ENCODE peak calls at places on chromosomes 11 and 22, in six cellular contexts. One of them, this sample, is unnamed.

GRCh38 chr11:114288139-114288538 is 8.1 kb upstream of the NNMT start:
- DNase-seq in mesenchymal stem cell: no peak
- DNase-seq in mesendoderm: no peak
- DNase-seq in H1: no peak
- DNase-seq in neuronal stem cell: no peak
- DNase-seq in IMR-90: no peak
- DNase-seq in this sample: no peak

GRCh38 chr11:26753738-26754504 is 32.1 kb upstream of the SLC5A12 start:
- DNase-seq in neuronal stem cell: peak
- DNase-seq in H1: no peak
- DNase-seq in mesendoderm: peak
- DNase-seq in mesenchymal stem cell: peak
- DNase-seq in IMR-90: peak
- DNase-seq in this sample: peak

GRCh38 chr22:48068323-48068722 is 1305.9 kb downstream of the TBC1D22A start:
- DNase-seq in mesendoderm: no peak
- DNase-seq in H1: no peak
- DNase-seq in mesenchymal stem cell: no peak
- DNase-seq in neuronal stem cell: no peak
- DNase-seq in IMR-90: no peak
- DNase-seq in this sample: no peak

GRCh38 chr22:50699001-50699753 is 26.6 kb downstream of the SHANK3 start:
- DNase-seq in mesendoderm: no peak
- DNase-seq in IMR-90: no peak
- DNase-seq in mesenchymal stem cell: no peak
- DNase-seq in neuronal stem cell: no peak
- DNase-seq in H1: no peak
- DNase-seq in this sample: no peak

GRCh38 chr11:78268516-78269410 is 80.0 kb downstream of the USP35 start:
- DNase-seq in IMR-90: peak
- DNase-seq in H1: no peak
- DNase-seq in mesendoderm: no peak
- DNase-seq in mesenchymal stem cell: no peak
- DNase-seq in neuronal stem cell: no peak
- DNase-seq in this sample: no peak

GRCh38 chr11:11843233-11843632 is 1.5 kb downstream of the USP47 start:
- DNase-seq in IMR-90: peak
- DNase-seq in H1: no peak
- DNase-seq in mesendoderm: no peak
- DNase-seq in neuronal stem cell: no peak
- DNase-seq in mesenchymal stem cell: peak
- DNase-seq in this sample: no peak

GRCh38 chr22:20625270-20625669 is 117.9 kb downstream of the MED15 start:
- DNase-seq in mesendoderm: no peak
- DNase-seq in mesenchymal stem cell: no peak
- DNase-seq in IMR-90: no peak
- DNase-seq in neuronal stem cell: no peak
- DNase-seq in H1: no peak
- DNase-seq in this sample: no peak

GRCh38 chr22:35781898-35782297 is 64.2 kb downstream of the APOL5 start:
- DNase-seq in neuronal stem cell: no peak
- DNase-seq in mesenchymal stem cell: no peak
- DNase-seq in IMR-90: no peak
- DNase-seq in mesendoderm: no peak
- DNase-seq in H1: no peak
- DNase-seq in this sample: no peak

GRCh38 chr11:117378966-117379865 is 51.6 kb downstream of the CEP164 start:
- DNase-seq in neuronal stem cell: no peak
- DNase-seq in H1: no peak
- DNase-seq in IMR-90: no peak
- DNase-seq in mesendoderm: no peak
- DNase-seq in mesenchymal stem cell: no peak
- DNase-seq in this sample: no peak

GRCh38 chr11:116353517-116353916 is 419.3 kb downstream of the BUD13 start:
- DNase-seq in H1: no peak
- DNase-seq in mesenchymal stem cell: no peak
- DNase-seq in neuronal stem cell: no peak
- DNase-seq in IMR-90: no peak
- DNase-seq in mesendoderm: no peak
- DNase-seq in this sample: no peak

GRCh38 chr11:110712643-110713468 is 619 bp upstream of the ARHGAP20 start:
- DNase-seq in mesendoderm: peak
- DNase-seq in mesenchymal stem cell: peak
- DNase-seq in neuronal stem cell: peak
- DNase-seq in H1: no peak
- DNase-seq in IMR-90: peak
- DNase-seq in this sample: peak

GRCh38 chr22:19524170-19525115 is at the start of gene CLDN5:
- DNase-seq in mesendoderm: peak
- DNase-seq in IMR-90: no peak
- DNase-seq in neuronal stem cell: peak
- DNase-seq in mesenchymal stem cell: peak
- DNase-seq in H1: peak
- DNase-seq in this sample: peak

GRCh38 chr11:26805001-26805400 is 83.1 kb upstream of the SLC5A12 start:
- DNase-seq in H1: no peak
- DNase-seq in mesendoderm: peak
- DNase-seq in mesenchymal stem cell: peak
- DNase-seq in IMR-90: no peak
- DNase-seq in neuronal stem cell: no peak
- DNase-seq in this sample: no peak

GRCh38 chr22:36106910-36107309 is 53.6 kb downstream of the APOL3 start:
- DNase-seq in H1: no peak
- DNase-seq in mesenchymal stem cell: no peak
- DNase-seq in mesendoderm: no peak
- DNase-seq in neuronal stem cell: no peak
- DNase-seq in IMR-90: no peak
- DNase-seq in this sample: no peak

GRCh38 chr11:32391965-32392553 is 43.3 kb downstream of the WT1 start:
- DNase-seq in mesendoderm: no peak
- DNase-seq in H1: no peak
- DNase-seq in neuronal stem cell: no peak
- DNase-seq in IMR-90: peak
- DNase-seq in mesenchymal stem cell: peak
- DNase-seq in this sample: no peak

GRCh38 chr22:26906464-26906863 is 249.1 kb downstream of the MIAT start:
- DNase-seq in mesendoderm: no peak
- DNase-seq in neuronal stem cell: no peak
- DNase-seq in H1: no peak
- DNase-seq in mesenchymal stem cell: no peak
- DNase-seq in IMR-90: no peak
- DNase-seq in this sample: no peak

GRCh38 chr22:22110548-22111266 is 128.1 kb upstream of the TOP3B start:
- DNase-seq in neuronal stem cell: peak
- DNase-seq in H1: peak
- DNase-seq in mesendoderm: peak
- DNase-seq in mesenchymal stem cell: peak
- DNase-seq in IMR-90: peak
- DNase-seq in this sample: peak

GRCh38 chr11:92391866-92392265 is 167.2 kb downstream of the FAT3 start:
- DNase-seq in mesenchymal stem cell: no peak
- DNase-seq in IMR-90: no peak
- DNase-seq in mesendoderm: no peak
- DNase-seq in neuronal stem cell: no peak
- DNase-seq in H1: no peak
- DNase-seq in this sample: no peak

GRCh38 chr11:34658071-34659015 is 37.5 kb downstream of the EHF start:
- DNase-seq in IMR-90: no peak
- DNase-seq in mesenchymal stem cell: no peak
- DNase-seq in neuronal stem cell: no peak
- DNase-seq in H1: no peak
- DNase-seq in mesendoderm: no peak
- DNase-seq in this sample: no peak

GRCh38 chr22:48886604-48887393 is 940.9 kb downstream of the BRD1 start:
- DNase-seq in mesendoderm: no peak
- DNase-seq in neuronal stem cell: no peak
- DNase-seq in IMR-90: no peak
- DNase-seq in mesenchymal stem cell: no peak
- DNase-seq in H1: no peak
- DNase-seq in this sample: peak

GRCh38 chr11:115168229-115168671 is 336.0 kb downstream of the CADM1 start:
- DNase-seq in H1: no peak
- DNase-seq in neuronal stem cell: no peak
- DNase-seq in mesenchymal stem cell: no peak
- DNase-seq in mesendoderm: no peak
- DNase-seq in IMR-90: no peak
- DNase-seq in this sample: no peak

GRCh38 chr11:111531156-111531555 is 9.4 kb upstream of the LAYN start:
- DNase-seq in neuronal stem cell: no peak
- DNase-seq in IMR-90: peak
- DNase-seq in mesendoderm: no peak
- DNase-seq in H1: no peak
- DNase-seq in mesenchymal stem cell: no peak
- DNase-seq in this sample: no peak

GRCh38 chr11:8442301-8442700 is 151.7 kb downstream of the STK33 start:
- DNase-seq in neuronal stem cell: peak
- DNase-seq in mesendoderm: peak
- DNase-seq in IMR-90: no peak
- DNase-seq in H1: no peak
- DNase-seq in mesenchymal stem cell: no peak
- DNase-seq in this sample: peak

GRCh38 chr11:65912840-65913239 is 6.0 kb downstream of the C11orf68 start:
- DNase-seq in mesenchymal stem cell: peak
- DNase-seq in IMR-90: peak
- DNase-seq in H1: no peak
- DNase-seq in neuronal stem cell: no peak
- DNase-seq in mesendoderm: no peak
- DNase-seq in this sample: no peak

GRCh38 chr22:48968201-48968959 is 859.3 kb downstream of the BRD1 start:
- DNase-seq in H1: peak
- DNase-seq in IMR-90: no peak
- DNase-seq in mesenchymal stem cell: no peak
- DNase-seq in mesendoderm: peak
- DNase-seq in neuronal stem cell: no peak
- DNase-seq in this sample: peak

GRCh38 chr11:134474070-134474860 is 62.2 kb upstream of the B3GAT1 start:
- DNase-seq in H1: no peak
- DNase-seq in mesenchymal stem cell: no peak
- DNase-seq in IMR-90: no peak
- DNase-seq in mesendoderm: no peak
- DNase-seq in neuronal stem cell: no peak
- DNase-seq in this sample: peak

GRCh38 chr11:94543695-94544581 is at the start of gene FUT4:
- DNase-seq in mesenchymal stem cell: peak
- DNase-seq in neuronal stem cell: peak
- DNase-seq in H1: peak
- DNase-seq in IMR-90: peak
- DNase-seq in mesendoderm: peak
- DNase-seq in this sample: peak

GRCh38 chr11:86625544-86625943 is 46.9 kb downstream of the ME3 start:
- DNase-seq in mesenchymal stem cell: no peak
- DNase-seq in mesendoderm: no peak
- DNase-seq in IMR-90: no peak
- DNase-seq in H1: no peak
- DNase-seq in neuronal stem cell: no peak
- DNase-seq in this sample: no peak

GRCh38 chr22:32528984-32529982 is 54.7 kb downstream of the FBXO7 start:
- DNase-seq in H1: peak
- DNase-seq in mesenchymal stem cell: peak
- DNase-seq in neuronal stem cell: peak
- DNase-seq in mesendoderm: peak
- DNase-seq in IMR-90: peak
- DNase-seq in this sample: peak

DNA sequence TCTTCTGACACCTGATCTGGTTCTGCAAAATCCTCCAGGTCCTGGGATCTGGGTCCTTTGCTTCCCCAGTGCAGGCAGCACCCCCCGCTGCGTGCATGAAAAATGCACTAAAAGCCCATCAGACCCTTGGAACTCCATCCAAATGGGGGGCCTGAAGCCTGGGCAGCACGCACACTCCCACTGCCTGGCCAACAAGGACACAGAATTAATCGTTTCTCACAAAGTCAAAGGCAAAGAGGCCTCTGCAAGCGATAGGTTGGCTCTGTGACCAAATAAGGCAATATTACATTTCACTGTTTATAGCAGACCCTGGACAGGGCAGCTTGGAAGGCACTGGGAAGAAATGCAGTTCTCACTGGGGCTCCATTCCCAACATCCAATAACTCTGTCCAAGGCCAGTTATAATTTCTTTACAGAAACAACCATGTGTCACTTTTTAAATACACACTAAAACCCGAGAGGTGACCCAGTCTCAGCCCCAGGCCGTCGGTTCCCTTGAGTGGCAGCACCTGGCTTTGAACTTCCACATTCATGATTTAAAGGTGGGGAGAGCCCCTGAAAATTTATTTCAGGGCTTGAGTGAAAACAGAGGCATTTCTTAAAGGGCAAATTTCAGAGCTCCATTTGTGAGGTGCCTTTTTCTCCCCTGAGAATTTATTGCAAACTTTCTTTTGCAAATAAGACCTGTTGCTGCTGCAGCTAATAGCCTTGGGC is 114.4 kb upstream of the ANO1 start:
- DNase-seq in mesenchymal stem cell: peak
- DNase-seq in neuronal stem cell: no peak
- DNase-seq in IMR-90: peak
- DNase-seq in mesendoderm: peak
- DNase-seq in H1: no peak
- DNase-seq in this sample: no peak
- H2BK15ac ChIP-seq in mesenchymal stem cell: peak
- H2BK15ac ChIP-seq in neuronal stem cell: no peak
- H2BK15ac ChIP-seq in IMR-90: peak
- H2BK15ac ChIP-seq in mesendoderm: no peak
- H2BK15ac ChIP-seq in H1: peak
- H2BK15ac ChIP-seq in this sample: no peak

DNA sequence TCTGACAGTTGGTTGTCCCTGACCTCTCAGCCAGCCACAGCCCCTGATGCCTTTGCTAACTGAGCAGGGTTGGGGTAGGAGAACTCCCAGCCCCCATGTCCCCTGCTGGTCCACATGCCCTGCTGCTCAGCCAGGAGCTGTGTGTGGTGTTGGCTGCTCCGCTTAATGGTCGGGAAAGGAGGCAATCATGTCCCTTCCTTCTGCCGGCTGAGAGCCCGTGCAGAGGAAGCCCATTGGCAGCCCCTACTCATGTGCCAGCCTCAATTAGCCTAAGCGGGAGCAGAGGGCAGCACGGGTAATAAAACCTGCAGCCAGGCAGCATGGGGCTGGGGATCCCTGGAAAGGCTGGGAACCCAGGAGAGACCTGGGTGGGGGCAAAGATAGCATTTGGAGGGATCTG is 103.1 kb upstream of the NECTIN1 start:
- DNase-seq in mesenchymal stem cell: no peak
- DNase-seq in mesendoderm: peak
- DNase-seq in H1: no peak
- DNase-seq in IMR-90: no peak
- DNase-seq in neuronal stem cell: no peak
- DNase-seq in this sample: no peak
- H2BK15ac ChIP-seq in mesenchymal stem cell: no peak
- H2BK15ac ChIP-seq in mesendoderm: no peak
- H2BK15ac ChIP-seq in H1: peak
- H2BK15ac ChIP-seq in IMR-90: no peak
- H2BK15ac ChIP-seq in neuronal stem cell: no peak
- H2BK15ac ChIP-seq in this sample: no peak

GRCh38 chr22:30753701-30754100 is 59.0 kb downstream of the OSBP2 start:
- DNase-seq in mesenchymal stem cell: no peak
- DNase-seq in IMR-90: no peak
- DNase-seq in neuronal stem cell: no peak
- DNase-seq in H1: no peak
- DNase-seq in mesendoderm: no peak
- DNase-seq in this sample: no peak
- H2BK15ac ChIP-seq in mesenchymal stem cell: no peak
- H2BK15ac ChIP-seq in IMR-90: no peak
- H2BK15ac ChIP-seq in neuronal stem cell: no peak
- H2BK15ac ChIP-seq in H1: no peak
- H2BK15ac ChIP-seq in mesendoderm: no peak
- H2BK15ac ChIP-seq in this sample: no peak

GRCh38 chr11:804599-804964 is 449 bp downstream of the PIDD1 start:
- DNase-seq in IMR-90: no peak
- DNase-seq in neuronal stem cell: no peak
- DNase-seq in H1: no peak
- DNase-seq in mesenchymal stem cell: no peak
- DNase-seq in mesendoderm: no peak
- DNase-seq in this sample: no peak
- H2BK15ac ChIP-seq in IMR-90: no peak
- H2BK15ac ChIP-seq in neuronal stem cell: peak
- H2BK15ac ChIP-seq in H1: no peak
- H2BK15ac ChIP-seq in mesenchymal stem cell: peak
- H2BK15ac ChIP-seq in mesendoderm: no peak
- H2BK15ac ChIP-seq in this sample: no peak

This sample was measured in H9.